ENCODE peak calls at places on chromosomes 4 and X, in ten cellular contexts. I, P, C, O, N, J, G, Q, A and U are unnamed samples.

GRCh38 chr4:165199722-165200121 is 7.6 kb upstream of the KLHL2 start:
- DNase-seq in I (no peak), P (no peak), C (no peak), O (no peak), N (peak; percentile 48), J (no peak), G (no peak), Q (no peak), A (no peak), U (no peak)

GRCh38 chrX:119228506-119229290 is 7.4 kb upstream of the PGRMC1 start:
- DNase-seq in I (no peak), P (no peak), C (peak; percentile 88), O (no peak), N (no peak), J (no peak), G (no peak), Q (no peak), A (no peak), U (no peak)

GRCh38 chr4:100576570-100576969 is 58.7 kb upstream of the EMCN start:
- DNase-seq in I (no peak), P (no peak), C (no peak), O (no peak), N (no peak), J (no peak), G (no peak), Q (no peak), A (peak; percentile 2), U (no peak)

GRCh38 chrX:40646489-40647306 is 663 bp downstream of the CXorf38 start:
- DNase-seq in I (peak; percentile 16), P (peak; percentile 80), C (peak; percentile 43), O (peak; percentile 56), N (peak; percentile 17), J (no peak), G (peak; percentile 91), Q (peak; percentile 80), A (no peak), U (peak; percentile 55)

GRCh38 chr4:75985116-75985515 is 5.6 kb downstream of the SDAD1 start:
- DNase-seq in I (no peak), P (no peak), C (peak; percentile 96), O (no peak), N (no peak), J (no peak), G (no peak), Q (no peak), A (no peak), U (no peak)

GRCh38 chr4:168832746-168833575 is 177.1 kb downstream of the CBR4 start:
- DNase-seq in I (no peak), P (peak; percentile 59), C (no peak), O (peak; percentile 19), N (peak; percentile 25), J (peak; percentile 10), G (peak; percentile 76), Q (peak; percentile 81), A (no peak), U (peak; percentile 66)

GRCh38 chr4:107897823-107898222 is 33.5 kb upstream of the CYP2U1 start:
- DNase-seq in I (no peak), P (no peak), C (no peak), O (no peak), N (no peak), J (no peak), G (no peak), Q (no peak), A (no peak), U (no peak)

GRCh38 chr4:36312511-36312910 is 31.1 kb downstream of the DTHD1 start:
- DNase-seq in I (no peak), P (no peak), C (no peak), O (no peak), N (no peak), J (no peak), G (no peak), Q (no peak), A (no peak), U (no peak)

GRCh38 chr4:21946858-21947257 is 1.7 kb downstream of the KCNIP4 start:
- DNase-seq in I (no peak), P (no peak), C (no peak), O (no peak), N (no peak), J (no peak), G (no peak), Q (no peak), A (no peak), U (no peak)

GRCh38 chr4:160745126-160745525 is 1418.7 kb downstream of the FSTL5 start:
- DNase-seq in I (no peak), P (no peak), C (no peak), O (no peak), N (no peak), J (no peak), G (no peak), Q (no peak), A (no peak), U (no peak)

GRCh38 chr4:172127168-172127567 is 314.0 kb downstream of the GALNTL6 start:
- DNase-seq in I (no peak), P (no peak), C (no peak), O (no peak), N (no peak), J (no peak), G (no peak), Q (no peak), A (no peak), U (no peak)

GRCh38 chrX:107565916-107566602 is 62.3 kb upstream of the PRPS1 start:
- DNase-seq in I (no peak), P (no peak), C (peak; percentile 70), O (no peak), N (no peak), J (no peak), G (no peak), Q (no peak), A (peak; percentile 15), U (no peak)

GRCh38 chrX:55039471-55039870 is 8.7 kb upstream of the ALAS2 start:
- DNase-seq in I (no peak), P (no peak), C (no peak), O (no peak), N (no peak), J (no peak), G (no peak), Q (no peak), A (no peak), U (no peak)

GRCh38 chr4:54384563-54384962 is 155.5 kb downstream of the PDGFRA start:
- DNase-seq in I (no peak), P (no peak), C (peak; percentile 39), O (peak; percentile 34), N (no peak), J (no peak), G (no peak), Q (no peak), A (peak; percentile 3), U (no peak)

GRCh38 chr4:110484767-110485166 is 8.8 kb downstream of the ENPEP start:
- DNase-seq in I (no peak), P (no peak), C (peak; percentile 90), O (no peak), N (no peak), J (no peak), G (no peak), Q (no peak), A (no peak), U (no peak)

GRCh38 chrX:13837290-13837745 is 20.4 kb upstream of the GPM6B start:
- DNase-seq in I (no peak), P (no peak), C (no peak), O (no peak), N (no peak), J (no peak), G (no peak), Q (no peak), A (no peak), U (no peak)

GRCh38 chr4:26028133-26028792 is 114.2 kb downstream of the SMIM20 start:
- DNase-seq in I (no peak), P (no peak), C (no peak), O (no peak), N (no peak), J (no peak), G (no peak), Q (no peak), A (no peak), U (no peak)

GRCh38 chr4:108043536-108043935 is 53.8 kb downstream of the HADH start:
- DNase-seq in I (no peak), P (no peak), C (no peak), O (no peak), N (no peak), J (no peak), G (no peak), Q (no peak), A (no peak), U (no peak)

GRCh38 chr4:128286474-128287158 is 997 bp downstream of the PGRMC2 start:
- DNase-seq in I (no peak), P (no peak), C (peak; percentile 61), O (no peak), N (peak; percentile 25), J (no peak), G (no peak), Q (no peak), A (peak; percentile 44), U (no peak)
- TF ChIP-seq POLR2A in I (no peak), P (no peak), C (peak; percentile 58), O (peak; percentile 80), N (peak; percentile 65), J (no peak), G (no peak), Q (peak; percentile 16), A (no peak), U (no peak)

GRCh38 chr4:705278-706082 is at the start of gene PCGF3:
- DNase-seq in I (peak; percentile 94), P (peak; percentile 99), C (peak; percentile 92), O (peak; percentile 99), N (peak; percentile 95), J (peak; percentile 100), G (peak; percentile 100), Q (peak; percentile 99), A (peak; percentile 83), U (peak; percentile 98)
- TF ChIP-seq POLR2A in I (no peak), P (peak; percentile 69), C (peak; percentile 74), O (peak; percentile 49), N (peak; percentile 75), J (no peak), G (peak; percentile 38), Q (no peak), A (no peak), U (no peak)

GRCh38 chr4:57162499-57163019 is 52.4 kb upstream of the IGFBP7 start:
- DNase-seq in I (no peak), P (no peak), C (no peak), O (no peak), N (no peak), J (no peak), G (no peak), Q (no peak), A (no peak), U (no peak)
- TF ChIP-seq POLR2A in I (no peak), P (no peak), C (no peak), O (no peak), N (no peak), J (no peak), G (no peak), Q (no peak), A (no peak), U (no peak)

GRCh38 chrX:154403192-154403591 is 5.0 kb downstream of the RPL10 start:
- DNase-seq in I (no peak), P (no peak), C (no peak), O (no peak), N (no peak), J (no peak), G (no peak), Q (peak; percentile 48), A (no peak), U (no peak)
- TF ChIP-seq POLR2A in I (no peak), P (no peak), C (no peak), O (no peak), N (no peak), J (no peak), G (no peak), Q (no peak), A (no peak), U (no peak)

GRCh38 chrX:71618303-71618721 is at the start of gene CXCR3:
- DNase-seq in I (no peak), P (peak; percentile 61), C (no peak), O (peak; percentile 52), N (no peak), J (peak; percentile 39), G (peak; percentile 83), Q (no peak), A (no peak), U (peak; percentile 60)
- TF ChIP-seq POLR2A in I (no peak), P (no peak), C (no peak), O (no peak), N (no peak), J (no peak), G (no peak), Q (no peak), A (no peak), U (no peak)